ENCODE peak calls at places on chromosomes 11 and 22, in four cellular contexts. One of them, this sample, is unnamed.

GRCh38 chr22:39351689-39352214 is 2.0 kb downstream of the SYNGR1 start:
- DNase-seq in K562: no peak
- DNase-seq in H1: no peak
- DNase-seq in GM12878: peak
- DNase-seq in this sample: no peak

GRCh38 chr11:36192723-36193619 is 96.3 kb downstream of the COMMD9 start:
- DNase-seq in K562: peak
- DNase-seq in H1: no peak
- DNase-seq in GM12878: no peak
- DNase-seq in this sample: no peak

GRCh38 chr22:40418366-40419201 is 48.2 kb downstream of the SGSM3 start:
- DNase-seq in K562: no peak
- DNase-seq in H1: no peak
- DNase-seq in GM12878: no peak
- DNase-seq in this sample: no peak

GRCh38 chr11:123054301-123055065 is 7.5 kb downstream of the HSPA8 start:
- DNase-seq in K562: peak
- DNase-seq in H1: no peak
- DNase-seq in GM12878: no peak
- DNase-seq in this sample: peak

GRCh38 chr11:1760351-1761109 is 3.2 kb downstream of the CTSD start:
- DNase-seq in K562: peak
- DNase-seq in H1: no peak
- DNase-seq in GM12878: no peak
- DNase-seq in this sample: no peak

GRCh38 chr22:19779011-19779421 is 18.4 kb downstream of the TBX1 start:
- DNase-seq in K562: no peak
- DNase-seq in H1: no peak
- DNase-seq in GM12878: no peak
- DNase-seq in this sample: no peak

GRCh38 chr11:16291729-16292128 is 64.6 kb downstream of the SOX6 start:
- DNase-seq in K562: no peak
- DNase-seq in H1: no peak
- DNase-seq in GM12878: no peak
- DNase-seq in this sample: no peak

GRCh38 chr11:85947431-85948272 is 92.5 kb downstream of the CCDC83 start:
- DNase-seq in K562: no peak
- DNase-seq in H1: no peak
- DNase-seq in GM12878: no peak
- DNase-seq in this sample: no peak

GRCh38 chr22:36257308-36257707 is 4.4 kb downstream of the APOL1 start:
- DNase-seq in K562: no peak
- DNase-seq in H1: no peak
- DNase-seq in GM12878: no peak
- DNase-seq in this sample: no peak

GRCh38 chr22:45648320-45649070 is 23.1 kb upstream of the ATXN10 start:
- DNase-seq in K562: no peak
- DNase-seq in H1: no peak
- DNase-seq in GM12878: no peak
- DNase-seq in this sample: no peak

GRCh38 chr11:2700415-2701211 is 819 bp upstream of the KCNQ1OT1 start:
- DNase-seq in K562: peak
- DNase-seq in H1: no peak
- DNase-seq in GM12878: peak
- DNase-seq in this sample: peak

GRCh38 chr22:35601743-35602633 is 15.1 kb downstream of the MB start:
- DNase-seq in K562: no peak
- DNase-seq in H1: no peak
- DNase-seq in GM12878: no peak
- DNase-seq in this sample: no peak

GRCh38 chr11:66291706-66292542 is at the start of gene TMEM151A:
- DNase-seq in K562: no peak
- DNase-seq in H1: no peak
- DNase-seq in GM12878: no peak
- DNase-seq in this sample: no peak

GRCh38 chr11:57150454-57150917 is 31.3 kb upstream of the LRRC55 start:
- DNase-seq in K562: peak
- DNase-seq in H1: no peak
- DNase-seq in GM12878: no peak
- DNase-seq in this sample: no peak

GRCh38 chr22:22902247-22902962 is 14.8 kb downstream of the IGLL5 start:
- DNase-seq in K562: no peak
- DNase-seq in H1: no peak
- DNase-seq in GM12878: peak
- DNase-seq in this sample: no peak

GRCh38 chr22:28710889-28711285 is 30.7 kb downstream of the CHEK2 start:
- DNase-seq in K562: no peak
- DNase-seq in H1: no peak
- DNase-seq in GM12878: no peak
- DNase-seq in this sample: no peak

GRCh38 chr22:41301085-41302015 is at the start of gene ZC3H7B:
- DNase-seq in K562: peak
- DNase-seq in H1: no peak
- DNase-seq in GM12878: peak
- DNase-seq in this sample: peak

GRCh38 chr11:39120890-39121289 is 2338.6 kb downstream of the LRRC4C start:
- DNase-seq in K562: no peak
- DNase-seq in H1: no peak
- DNase-seq in GM12878: no peak
- DNase-seq in this sample: no peak

GRCh38 chr11:114595571-114595970 is at the start of gene NXPE4:
- DNase-seq in K562: no peak
- DNase-seq in H1: no peak
- DNase-seq in GM12878: no peak
- DNase-seq in this sample: no peak

GRCh38 chr11:27295928-27296327 is 67.1 kb downstream of the CCDC34 start:
- DNase-seq in K562: no peak
- DNase-seq in H1: no peak
- DNase-seq in GM12878: no peak
- DNase-seq in this sample: no peak

GRCh38 chr11:100709233-100709999 is 22.3 kb downstream of the ARHGAP42 start:
- DNase-seq in K562: peak
- DNase-seq in H1: no peak
- DNase-seq in GM12878: no peak
- DNase-seq in this sample: no peak
- TF ChIP-seq ATF2 in K562: no peak
- TF ChIP-seq ATF2 in H1: no peak
- TF ChIP-seq ATF2 in GM12878: peak
- TF ChIP-seq ATF2 in this sample: no peak

GRCh38 chr11:92253945-92254344 is 29.3 kb downstream of the FAT3 start:
- DNase-seq in K562: no peak
- DNase-seq in H1: no peak
- DNase-seq in GM12878: no peak
- DNase-seq in this sample: no peak

GRCh38 chr11:92259861-92260260 is 35.2 kb downstream of the FAT3 start:
- DNase-seq in K562: no peak
- DNase-seq in H1: no peak
- DNase-seq in GM12878: no peak
- DNase-seq in this sample: no peak

GRCh38 chr11:92251980-92252379 is 27.4 kb downstream of the FAT3 start:
- DNase-seq in K562: no peak
- DNase-seq in H1: no peak
- DNase-seq in GM12878: no peak
- DNase-seq in this sample: no peak

DNA sequence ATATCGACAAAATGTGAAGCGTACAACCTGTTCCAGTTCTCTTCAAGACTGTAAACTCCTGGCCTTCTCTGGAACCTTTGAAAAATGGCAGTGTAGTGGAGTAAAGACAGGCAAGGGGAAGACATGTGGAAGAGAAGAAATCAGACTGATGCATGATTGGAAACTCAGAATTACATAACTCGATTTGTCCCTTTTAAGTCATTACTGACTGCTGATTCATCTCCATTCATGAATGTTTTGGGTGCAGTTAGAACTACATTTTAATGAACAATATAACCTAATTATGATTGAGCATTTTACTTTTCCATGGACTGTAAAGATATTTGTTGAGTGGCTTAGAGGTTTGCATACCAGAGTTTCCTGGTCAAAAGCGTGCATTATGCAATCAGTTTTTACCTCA is 32.9 kb downstream of the FAT3 start:
- DNase-seq in K562: no peak
- DNase-seq in H1: no peak
- DNase-seq in GM12878: no peak
- DNase-seq in this sample: no peak
- H3K4me2 ChIP-seq in K562: no peak
- H3K4me2 ChIP-seq in H1: no peak
- H3K4me2 ChIP-seq in GM12878: no peak
- H3K4me2 ChIP-seq in this sample: no peak

DNA sequence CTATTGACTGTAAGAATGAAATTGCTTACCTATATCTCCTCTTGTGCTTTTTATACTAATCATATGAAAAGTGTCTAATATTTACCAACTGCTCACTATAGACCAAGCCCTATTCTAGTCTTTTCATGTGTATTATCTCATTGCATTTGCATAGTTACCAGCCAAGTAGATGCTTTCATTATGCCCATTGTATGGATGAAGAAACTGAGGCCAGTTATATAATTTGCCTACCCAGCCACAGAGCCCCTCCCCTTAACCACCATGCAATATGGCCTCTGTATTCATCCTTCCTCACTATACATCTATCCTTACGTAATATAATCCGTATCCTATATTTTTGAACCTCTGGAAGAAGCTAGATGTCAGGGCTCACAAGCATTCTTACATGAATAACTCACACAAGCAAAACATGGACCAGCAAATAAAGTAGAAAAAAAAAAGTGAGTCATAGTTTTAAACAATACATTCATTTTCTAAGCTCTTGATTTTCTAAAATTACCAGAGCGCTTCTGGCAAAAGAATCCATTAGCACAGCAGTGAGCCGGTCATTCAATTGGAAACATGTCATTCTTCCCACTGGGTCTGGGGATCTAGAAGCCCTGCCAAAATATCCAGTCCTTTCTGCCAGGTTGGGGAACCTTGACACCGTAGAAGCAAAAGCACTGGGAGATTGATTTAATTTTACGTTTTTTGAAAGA is 80.1 kb downstream of the C11orf91 start:
- DNase-seq in K562: no peak
- DNase-seq in H1: no peak
- DNase-seq in GM12878: no peak
- DNase-seq in this sample: no peak
- TF ChIP-seq ATF2 in K562: no peak
- TF ChIP-seq ATF2 in H1: no peak
- TF ChIP-seq ATF2 in GM12878: no peak
- TF ChIP-seq ATF2 in this sample: no peak

GRCh38 chr11:34345991-34346480 is 11.8 kb downstream of the ABTB2 start:
- DNase-seq in K562: no peak
- DNase-seq in H1: no peak
- DNase-seq in GM12878: no peak
- DNase-seq in this sample: no peak
- H3K4me2 ChIP-seq in K562: no peak
- H3K4me2 ChIP-seq in H1: no peak
- H3K4me2 ChIP-seq in GM12878: no peak
- H3K4me2 ChIP-seq in this sample: peak

GRCh38 chr11:76689313-76689712 is 18.8 kb upstream of the LRRC32 start:
- DNase-seq in K562: peak
- DNase-seq in H1: no peak
- DNase-seq in GM12878: no peak
- DNase-seq in this sample: no peak
- TF ChIP-seq ATF2 in K562: no peak
- TF ChIP-seq ATF2 in H1: no peak
- TF ChIP-seq ATF2 in GM12878: no peak
- TF ChIP-seq ATF2 in this sample: no peak